ENCODE peak calls at places on chromosome 6, in six cellular contexts. Q is upper lobe of right lung; N is CD8-positive, alpha-beta T cell; L is heart left ventricle; E is fibroblast of lung; O is PC-3. X is an unnamed sample. For H3K27me3, the result is how much of the 10 kb centered on the place peaks cover.

GRCh38 chr6:64505312-64505711 is 869.7 kb downstream of the PHF3 start:
- DNase-seq in Q (no peak), N (no peak), L (no peak), E (no peak), O (peak), X (no peak)

GRCh38 chr6:169542491-169542890 is 159.3 kb downstream of the WDR27 start:
- DNase-seq in Q (no peak), N (no peak), L (no peak), E (no peak), O (peak), X (no peak)

GRCh38 chr6:70289299-70289698 is 13.6 kb downstream of the COL9A1 start:
- DNase-seq in Q (no peak), N (no peak), L (no peak), E (no peak), O (no peak), X (no peak)

GRCh38 chr6:107600936-107601335 is 111.0 kb downstream of the SOBP start:
- DNase-seq in Q (no peak), N (no peak), L (no peak), E (peak), O (peak), X (peak)

GRCh38 chr6:163146036-163146435 is 268.5 kb upstream of the QKI start:
- DNase-seq in Q (no peak), N (no peak), L (no peak), E (peak), O (no peak), X (no peak)

GRCh38 chr6:14178083-14178445 is 60.5 kb downstream of the CD83 start:
- DNase-seq in Q (no peak), N (no peak), L (no peak), E (peak), O (no peak), X (no peak)

GRCh38 chr6:17493286-17493685 is 99.9 kb downstream of the CAP2 start:
- DNase-seq in Q (no peak), N (no peak), L (no peak), E (peak), O (peak), X (peak)

GRCh38 chr6:129141499-129141898 is 258.6 kb downstream of the LAMA2 start:
- DNase-seq in Q (no peak), N (no peak), L (no peak), E (no peak), O (no peak), X (no peak)

GRCh38 chr6:85672623-85673022 is 29.9 kb upstream of the SYNCRIP start:
- DNase-seq in Q (no peak), N (no peak), L (no peak), E (no peak), O (no peak), X (no peak)

GRCh38 chr6:148611213-148611612 is 135.6 kb upstream of the UST start:
- DNase-seq in Q (no peak), N (no peak), L (peak), E (peak), O (peak), X (no peak)

GRCh38 chr6:150695652-150696051 is 96.0 kb downstream of the PLEKHG1 start:
- DNase-seq in Q (no peak), N (no peak), L (no peak), E (peak), O (peak), X (no peak)

GRCh38 chr6:20182926-20183521 is 29.2 kb downstream of the MBOAT1 start:
- DNase-seq in Q (peak), N (no peak), L (peak), E (peak), O (peak), X (no peak)

GRCh38 chr6:52328303-52328662 is 33.7 kb upstream of the PAQR8 start:
- DNase-seq in Q (no peak), N (no peak), L (no peak), E (no peak), O (no peak), X (no peak)

GRCh38 chr6:5663256-5663655 is 343.5 kb downstream of the NRN1 start:
- DNase-seq in Q (no peak), N (no peak), L (no peak), E (peak), O (no peak), X (no peak)

GRCh38 chr6:82680192-82680591 is 316.6 kb downstream of the TPBG start:
- DNase-seq in Q (no peak), N (no peak), L (no peak), E (no peak), O (peak), X (no peak)

GRCh38 chr6:26543953-26544352 is 5.8 kb downstream of the HMGN4 start:
- DNase-seq in Q (no peak), N (no peak), L (no peak), E (no peak), O (peak), X (peak)

GRCh38 chr6:64224819-64225218 is 589.2 kb downstream of the PHF3 start:
- DNase-seq in Q (no peak), N (no peak), L (peak), E (no peak), O (no peak), X (no peak)

GRCh38 chr6:117138920-117139319 is 126.4 kb upstream of the VGLL2 start:
- DNase-seq in Q (no peak), N (no peak), L (peak), E (no peak), O (no peak), X (no peak)
- H3K4me3 ChIP-seq in Q (no peak), N (no peak), L (no peak), E (no peak), O (no peak), X (no peak)

GRCh38 chr6:32215617-32216016 is 8.2 kb downstream of the NOTCH4 start:
- DNase-seq in Q (no peak), N (no peak), L (no peak), E (no peak), O (no peak), X (no peak)
- H3K27me3 ChIP-seq in Q (under half), N (under half), L (under half), E (under half), O (under half), X (under half)

GRCh38 chr6:7628915-7629314 is 38.9 kb downstream of the SNRNP48 start:
- DNase-seq in Q (no peak), N (no peak), L (no peak), E (no peak), O (no peak), X (no peak)
- H3K4me3 ChIP-seq in Q (no peak), N (no peak), L (no peak), E (no peak), O (no peak), X (no peak)

GRCh38 chr6:15776458-15776980 is 113.7 kb upstream of the DTNBP1 start:
- DNase-seq in Q (no peak), N (no peak), L (no peak), E (no peak), O (peak), X (no peak)
- H3K27me3 ChIP-seq in Q (under half), N (under half), L (under half), E (under half), O (under half), X (under half)

X was measured in brain microvascular endothelial cell.